ENCODE peak calls at places on chromosomes 4 and X, in four cellular contexts. Y is tibial nerve, V is adrenal gland, Q is choroid plexus epithelial cell. K is an unnamed sample.

GRCh38 chrX:48468693-48469691 is 1.1 kb downstream of the SLC38A5 start:
- DNase-seq in Y (no peak), V (no peak), Q (no peak), K (no peak)

GRCh38 chr4:81676552-81676951 is 204.8 kb upstream of the RASGEF1B start:
- DNase-seq in Y (no peak), V (no peak), Q (no peak), K (no peak)

GRCh38 chr4:92501456-92501855 is 197.7 kb downstream of the GRID2 start:
- DNase-seq in Y (no peak), V (peak; percentile 67), Q (no peak), K (no peak)

GRCh38 chr4:68366600-68366999 is 16.7 kb upstream of the YTHDC1 start:
- DNase-seq in Y (no peak), V (no peak), Q (peak; percentile 80), K (no peak)

GRCh38 chr4:141158219-141158618 is 24.9 kb upstream of the RNF150 start:
- DNase-seq in Y (no peak), V (no peak), Q (peak; percentile 65), K (no peak)

GRCh38 chr4:1769692-1770091 is 23.4 kb upstream of the FGFR3 start:
- DNase-seq in Y (no peak), V (no peak), Q (no peak), K (no peak)

GRCh38 chr4:1879491-1879890 is 8.3 kb downstream of the NSD2 start:
- DNase-seq in Y (no peak), V (no peak), Q (peak; percentile 33), K (no peak)

GRCh38 chrX:153407736-153408135 is 3.5 kb upstream of the ZFP92 start:
- DNase-seq in Y (no peak), V (no peak), Q (no peak), K (no peak)

GRCh38 chr4:78004270-78004669 is 52.9 kb upstream of the FRAS1 start:
- DNase-seq in Y (no peak), V (no peak), Q (no peak), K (no peak)

GRCh38 chr4:184792950-184793555 is 32.7 kb downstream of the ACSL1 start:
- DNase-seq in Y (no peak), V (no peak), Q (peak; percentile 98), K (no peak)

GRCh38 chr4:54941994-54942552 is 183.3 kb downstream of the KDR start:
- DNase-seq in Y (no peak), V (peak; percentile 62), Q (peak; percentile 11), K (no peak)

GRCh38 chr4:128524311-128524710 is 236.7 kb upstream of the PGRMC2 start:
- DNase-seq in Y (no peak), V (peak; percentile 69), Q (peak; percentile 79), K (no peak)

GRCh38 chr4:129362685-129363274 is 266.8 kb downstream of the C4orf33 start:
- DNase-seq in Y (peak; percentile 45), V (peak; percentile 83), Q (peak; percentile 88), K (no peak)

GRCh38 chr4:159283697-159284492 is 181.0 kb downstream of the RAPGEF2 start:
- DNase-seq in Y (no peak), V (no peak), Q (peak; percentile 87), K (no peak)

GRCh38 chrX:28189011-28189410 is 207.8 kb upstream of the DCAF8L1 start:
- DNase-seq in Y (no peak), V (no peak), Q (peak; percentile 79), K (no peak)

GRCh38 chr4:151676301-151676700 is 84.5 kb downstream of the GATB start:
- DNase-seq in Y (no peak), V (peak; percentile 55), Q (peak; percentile 79), K (no peak)

GRCh38 chrX:155966876-155967275 is 30.6 kb upstream of the IL9R start:
- DNase-seq in Y (no peak), V (no peak), Q (peak; percentile 23), K (no peak)

GRCh38 chr4:73964862-73965611 is 16.8 kb downstream of the PF4 start:
- DNase-seq in Y (no peak), V (no peak), Q (peak; percentile 29), K (no peak)

GRCh38 chrX:154540897-154541535 is 5.6 kb downstream of the G6PD start:
- DNase-seq in Y (no peak), V (peak; percentile 68), Q (no peak), K (peak; percentile 86)

GRCh38 chr4:93183589-93183988 is 645.0 kb upstream of the ATOH1 start:
- DNase-seq in Y (no peak), V (no peak), Q (peak; percentile 5), K (no peak)

GRCh38 chr4:88759039-88759631 is 61.5 kb upstream of the NAP1L5 start:
- DNase-seq in Y (no peak), V (no peak), Q (peak; percentile 83), K (no peak)

GRCh38 chr4:3436798-3437581 is 4.8 kb upstream of the HGFAC start:
- DNase-seq in Y (no peak), V (peak; percentile 79), Q (peak; percentile 14), K (peak; percentile 82)

GRCh38 chr4:176340871-176341685 is 21.3 kb downstream of the SPCS3 start:
- DNase-seq in Y (no peak), V (no peak), Q (peak; percentile 75), K (no peak)

GRCh38 chr4:139530833-139531427 is 25.1 kb downstream of the SETD7 start:
- DNase-seq in Y (no peak), V (peak; percentile 79), Q (peak; percentile 63), K (no peak)

GRCh38 chr4:2284161-2284933 is 22.4 kb upstream of the MXD4 start:
- DNase-seq in Y (no peak), V (no peak), Q (no peak), K (no peak)

GRCh38 chrX:132958086-132958703 is at the start of gene HS6ST2:
- DNase-seq in Y (no peak), V (no peak), Q (no peak), K (no peak)

GRCh38 chr4:181832305-181832704 is 410.9 kb upstream of the TENM3 start:
- DNase-seq in Y (no peak), V (no peak), Q (no peak), K (no peak)

K was measured in breast epithelium.